ENCODE peak calls at places on chromosomes 13 and 19, in seven cellular contexts. M is T-helper 17 cell; A is stimulated activated CD4-positive, alpha-beta T cell treated with anti-CD3 and anti-CD28 coated beads, Interleukin-1b, Interleukin-23, amount 100 ng/mL, for 4 hours; H is HL-60; J is Peyer's patch; K is osteoblast; S is H54. T is an unnamed sample.

GRCh38 chr13:109786457-109787134 is at the start of gene IRS2:
- DNase-seq in M (peak; percentile 93), A (peak; percentile 85), H (peak; percentile 90), J (peak; percentile 98), K (peak; percentile 99), S (peak; percentile 99), T (peak; percentile 92)

GRCh38 chr13:113647351-113648217 is 10.4 kb downstream of the ATP4B start:
- DNase-seq in M (no peak), A (no peak), H (no peak), J (peak; percentile 91), K (peak; percentile 76), S (peak; percentile 82), T (no peak)

GRCh38 chr13:33017410-33017929 is 1.2 kb downstream of the KL start:
- DNase-seq in M (no peak), A (peak; percentile 5), H (peak; percentile 53), J (peak; percentile 53), K (peak; percentile 74), S (no peak), T (peak; percentile 72)

GRCh38 chr13:19910336-19911072 is 47.1 kb upstream of the ZMYM5 start:
- DNase-seq in M (no peak), A (no peak), H (no peak), J (no peak), K (peak; percentile 65), S (peak; percentile 33), T (no peak)

GRCh38 chr19:14370169-14370998 is 10.9 kb upstream of the ADGRE5 start:
- DNase-seq in M (peak; percentile 59), A (no peak), H (no peak), J (peak; percentile 83), K (no peak), S (no peak), T (peak; percentile 42)

GRCh38 chr19:1904385-1905070 is 671 bp upstream of the ADAT3 start:
- DNase-seq in M (no peak), A (no peak), H (peak; percentile 73), J (peak; percentile 75), K (peak; percentile 39), S (no peak), T (peak; percentile 88)

GRCh38 chr19:8610041-8610927 is at the start of gene ADAMTS10:
- DNase-seq in M (peak; percentile 26), A (peak; percentile 15), H (peak; percentile 28), J (peak; percentile 52), K (peak; percentile 89), S (no peak), T (no peak)

GRCh38 chr19:18415177-18415867 is 3.9 kb upstream of the SSBP4 start:
- DNase-seq in M (no peak), A (no peak), H (peak; percentile 96), J (peak; percentile 70), K (peak; percentile 94), S (no peak), T (peak; percentile 98)

GRCh38 chr19:51347209-51347928 is 5.4 kb upstream of the VSIG10L start:
- DNase-seq in M (no peak), A (no peak), H (no peak), J (no peak), K (peak; percentile 25), S (no peak), T (no peak)

GRCh38 chr19:1591421-1592022 is 1.1 kb downstream of the MBD3 start:
- DNase-seq in M (no peak), A (no peak), H (no peak), J (no peak), K (peak; percentile 87), S (no peak), T (no peak)

GRCh38 chr19:2123682-2124387 is 27.1 kb downstream of the IZUMO4 start:
- DNase-seq in M (no peak), A (no peak), H (no peak), J (no peak), K (peak; percentile 96), S (no peak), T (peak; percentile 4)

GRCh38 chr19:632228-633067 is 889 bp downstream of the POLRMT start:
- DNase-seq in M (no peak), A (peak; percentile 43), H (peak; percentile 40), J (peak; percentile 81), K (peak; percentile 96), S (no peak), T (peak; percentile 58)

GRCh38 chr13:69857188-69857821 is 250.3 kb upstream of the ATXN8OS start:
- DNase-seq in M (no peak), A (no peak), H (peak; percentile 2), J (no peak), K (no peak), S (no peak), T (peak; percentile 57)

GRCh38 chr19:13109361-13110098 is 6.9 kb upstream of the LYL1 start:
- DNase-seq in M (no peak), A (no peak), H (no peak), J (no peak), K (peak; percentile 52), S (no peak), T (no peak)

GRCh38 chr19:29397748-29398147 is 128.0 kb upstream of the VSTM2B start:
- DNase-seq in M (no peak), A (no peak), H (no peak), J (no peak), K (peak; percentile 82), S (no peak), T (no peak)

GRCh38 chr19:50555447-50556235 is 12.6 kb downstream of the LRRC4B start:
- DNase-seq in M (no peak), A (no peak), H (no peak), J (no peak), K (peak; percentile 80), S (no peak), T (no peak)

GRCh38 chr19:49499030-49499670 is 2.9 kb downstream of the RPS11 start:
- DNase-seq in M (no peak), A (peak; percentile 18), H (no peak), J (no peak), K (peak; percentile 56), S (no peak), T (no peak)

GRCh38 chr13:112741835-112742570 is 52.2 kb downstream of the ATP11A start:
- DNase-seq in M (no peak), A (no peak), H (no peak), J (peak; percentile 42), K (peak; percentile 31), S (no peak), T (no peak)

GRCh38 chr13:110330491-110331001 is 23.5 kb downstream of the COL4A2 start:
- DNase-seq in M (no peak), A (no peak), H (no peak), J (peak; percentile 47), K (peak; percentile 93), S (no peak), T (no peak)

GRCh38 chr13:39159393-39159792 is 121.1 kb downstream of the NHLRC3 start:
- DNase-seq in M (no peak), A (no peak), H (no peak), J (no peak), K (no peak), S (no peak), T (no peak)

GRCh38 chr13:48318014-48318713 is 14.6 kb downstream of the RB1 start:
- DNase-seq in M (no peak), A (no peak), H (no peak), J (no peak), K (peak; percentile 51), S (no peak), T (no peak)

GRCh38 chr19:1313695-1314613 is 28.3 kb downstream of the EFNA2 start:
- DNase-seq in M (no peak), A (no peak), H (no peak), J (no peak), K (no peak), S (no peak), T (no peak)

GRCh38 chr13:46489586-46490023 is 63.4 kb upstream of the LRCH1 start:
- DNase-seq in M (no peak), A (no peak), H (no peak), J (no peak), K (peak; percentile 84), S (peak; percentile 10), T (no peak)

T was measured in Kasumi-1.